ENCODE peak calls at places on chromosomes 1 and 21, in five cellular contexts. B is NCI-H1105, X is ELF-1, M is hippocampal formation, F is NCI-H1436 treated with DMSO at 0.1 percent for 48 hours. H is an unnamed sample.

GRCh38 chr1:119531606-119532323 is 24.8 kb downstream of the HSD3B1 start:
- DNase-seq in F (no peak), X (no peak), B (no peak), M (no peak), H (no peak)

GRCh38 chr1:201713093-201713810 is 115.7 kb upstream of the IPO9 start:
- DNase-seq in B (no peak), X (peak; percentile 86), M (peak; percentile 78), F (no peak), H (peak; percentile 99)

GRCh38 chr1:212060632-212061472 is 25.3 kb downstream of the DTL start:
- DNase-seq in F (no peak), X (no peak), B (no peak), M (no peak), H (no peak)

GRCh38 chr1:9874959-9875635 is 35.0 kb downstream of the CTNNBIP1 start:
- DNase-seq in B (peak; percentile 68), X (peak; percentile 96), F (peak; percentile 7), M (peak; percentile 71), H (peak; percentile 71)

GRCh38 chr1:43427524-43427923 is 26.2 kb downstream of the HYI start:
- DNase-seq in M (no peak), F (no peak), X (no peak), B (no peak), H (no peak)

GRCh38 chr1:183898610-183899009 is 93.7 kb downstream of the RGL1 start:
- DNase-seq in B (no peak), F (no peak), M (no peak), X (no peak), H (no peak)

GRCh38 chr21:22120616-22121266 is 1122.5 kb downstream of the NCAM2 start:
- DNase-seq in B (no peak), F (no peak), M (no peak), X (peak; percentile 63), H (no peak)

GRCh38 chr1:200231787-200232222 is 178.0 kb downstream of the ZNF281 start:
- DNase-seq in M (no peak), X (no peak), B (no peak), F (no peak), H (no peak)

GRCh38 chr21:43820466-43820865 is 31.1 kb downstream of the RRP1 start:
- DNase-seq in F (no peak), M (no peak), B (no peak), X (no peak), H (no peak)

GRCh38 chr1:84427520-84428188 is 29.4 kb downstream of the DNASE2B start:
- DNase-seq in M (no peak), B (no peak), X (no peak), F (no peak), H (no peak)

GRCh38 chr1:46613661-46614603 is 2.7 kb downstream of the MOB3C start:
- DNase-seq in M (peak; percentile 45), F (no peak), X (peak; percentile 81), B (no peak), H (peak; percentile 89)

GRCh38 chr1:53189061-53189460 is 7.6 kb upstream of the CPT2 start:
- DNase-seq in F (no peak), X (no peak), M (no peak), B (no peak), H (no peak)

GRCh38 chr1:3598051-3598471 is 13.2 kb downstream of the MEGF6 start:
- DNase-seq in F (no peak), M (no peak), B (no peak), X (no peak), H (no peak)

GRCh38 chr1:228882041-228882784 is 146.9 kb downstream of the RHOU start:
- DNase-seq in X (peak; percentile 76), F (no peak), M (no peak), B (no peak), H (no peak)

GRCh38 chr1:162020145-162020544 is 3.5 kb downstream of the OLFML2B start:
- DNase-seq in B (no peak), F (no peak), M (no peak), X (no peak), H (no peak)

GRCh38 chr1:240031414-240031813 is 60.3 kb upstream of the FMN2 start:
- DNase-seq in M (no peak), F (no peak), X (no peak), B (no peak), H (no peak)

GRCh38 chr1:246333855-246334254 is 173.2 kb downstream of the SMYD3 start:
- DNase-seq in X (no peak), M (no peak), B (no peak), F (no peak), H (no peak)

GRCh38 chr1:13731897-13732296 is 31.9 kb downstream of the PRDM2 start:
- DNase-seq in F (no peak), B (no peak), M (no peak), X (no peak), H (no peak)

GRCh38 chr1:209291715-209292114 is 291.8 kb upstream of the CAMK1G start:
- DNase-seq in B (no peak), X (no peak), F (no peak), M (no peak), H (peak; percentile 69)

GRCh38 chr1:1627261-1627841 is 4.6 kb upstream of the MMP23B start:
- DNase-seq in F (no peak), B (no peak), X (peak; percentile 32), M (no peak), H (no peak)

GRCh38 chr1:37995773-37996379 is 6.1 kb upstream of the SF3A3 start:
- DNase-seq in F (no peak), X (peak; percentile 47), M (no peak), B (peak; percentile 81), H (peak; percentile 95)

GRCh38 chr1:183711691-183712401 is 58.7 kb upstream of the APOBEC4 start:
- DNase-seq in M (no peak), F (no peak), X (no peak), B (no peak), H (peak; percentile 32)

GRCh38 chr1:156246762-156247459 is 945 bp downstream of the PAQR6 start:
- DNase-seq in X (no peak), F (no peak), B (no peak), M (no peak), H (no peak)

GRCh38 chr1:81654147-81654546 is 146.6 kb upstream of the ADGRL2 start:
- DNase-seq in X (no peak), F (peak; percentile 22), M (no peak), B (no peak), H (no peak)

H was measured in uterus.